ENCODE peak calls at places on chromosome 2, in four cellular contexts. S is choroid plexus epithelial cell, W is cardiac muscle cell, D is endothelial cell. G is an unnamed sample.

GRCh38 chr2:74039611-74040010 is 54.9 kb downstream of the TET3 start:
- DNase-seq in S (no peak), D (no peak), W (no peak), G (no peak)

GRCh38 chr2:67658820-67659219 is 261.7 kb downstream of the ETAA1 start:
- DNase-seq in S (no peak), D (no peak), W (no peak), G (no peak)

GRCh38 chr2:150621800-150622199 is 134.3 kb upstream of the RND3 start:
- DNase-seq in W (peak), S (peak), D (no peak), G (no peak)

GRCh38 chr2:109630441-109631425 is 16.6 kb downstream of the SOWAHC start:
- DNase-seq in W (no peak), S (no peak), D (no peak), G (no peak)

GRCh38 chr2:176297067-176297466 is 27.8 kb downstream of the MTX2 start:
- DNase-seq in S (no peak), W (no peak), D (no peak), G (no peak)

GRCh38 chr2:41160439-41160838 is 708.5 kb upstream of the SLC8A1 start:
- DNase-seq in S (peak), D (no peak), W (peak), G (no peak)

GRCh38 chr2:80454628-80455027 is 150.1 kb upstream of the LRRTM1 start:
- DNase-seq in W (no peak), D (no peak), S (no peak), G (no peak)

GRCh38 chr2:239156516-239157265 is 244.1 kb downstream of the HDAC4 start:
- DNase-seq in W (no peak), D (no peak), S (no peak), G (no peak)

GRCh38 chr2:233353101-233353768 is 1.1 kb upstream of the DGKD start:
- DNase-seq in W (no peak), S (no peak), D (no peak), G (no peak)

GRCh38 chr2:68747413-68747812 is 12.8 kb downstream of the ARHGAP25 start:
- DNase-seq in W (no peak), D (no peak), S (no peak), G (no peak)

GRCh38 chr2:238502956-238503791 is 76.4 kb downstream of the ASB1 start:
- DNase-seq in D (no peak), W (no peak), S (no peak), G (no peak)

GRCh38 chr2:150596071-150596470 is 108.6 kb upstream of the RND3 start:
- DNase-seq in S (peak), D (no peak), W (peak), G (no peak)

GRCh38 chr2:239429473-239430350 is 28.9 kb upstream of the HDAC4 start:
- DNase-seq in W (no peak), S (peak), D (no peak), G (no peak)

GRCh38 chr2:202118168-202118567 is 45.1 kb downstream of the KIAA2012 start:
- DNase-seq in S (no peak), D (no peak), W (no peak), G (no peak)

GRCh38 chr2:29229640-29230039 is 114.4 kb downstream of the CLIP4 start:
- DNase-seq in D (no peak), W (no peak), S (no peak), G (no peak)

GRCh38 chr2:102103992-102104871 is 38.3 kb upstream of the IL1R1 start:
- DNase-seq in D (no peak), S (peak), W (peak), G (peak)

GRCh38 chr2:179261161-179261825 is 3.3 kb downstream of the SESTD1 start:
- DNase-seq in S (no peak), D (no peak), W (no peak), G (no peak)

GRCh38 chr2:105610444-105611327 is 134.0 kb upstream of the NCK2 start:
- DNase-seq in S (no peak), D (no peak), W (peak), G (no peak)

GRCh38 chr2:172084734-172085459 is 410 bp upstream of the DLX1 start:
- DNase-seq in D (peak), W (peak), S (peak), G (peak)

GRCh38 chr2:129055242-129055641 is 736.6 kb upstream of the HS6ST1 start:
- DNase-seq in W (no peak), S (no peak), D (no peak), G (no peak)

GRCh38 chr2:84231474-84231873 is 227.6 kb downstream of the SUCLG1 start:
- DNase-seq in W (no peak), D (no peak), S (no peak), G (no peak)

GRCh38 chr2:40346535-40347354 is 105.1 kb downstream of the SLC8A1 start:
- DNase-seq in S (peak), W (peak), D (no peak), G (no peak)

GRCh38 chr2:47195149-47195548 is 40.0 kb upstream of the STPG4 start:
- DNase-seq in W (no peak), D (no peak), S (no peak), G (no peak)

GRCh38 chr2:160256511-160256910 is 56.4 kb upstream of the ITGB6 start:
- DNase-seq in W (no peak), D (no peak), S (no peak), G (no peak)

GRCh38 chr2:160266078-160266551 is 66.0 kb upstream of the ITGB6 start:
- DNase-seq in S (no peak), W (no peak), D (no peak), G (no peak)

GRCh38 chr2:160257015-160257741 is 57.1 kb upstream of the ITGB6 start:
- DNase-seq in W (no peak), S (no peak), D (no peak), G (no peak)

GRCh38 chr2:160257742-160258577 is 57.9 kb upstream of the ITGB6 start:
- DNase-seq in D (no peak), W (no peak), S (no peak), G (no peak)

GRCh38 chr2:160261731-160262130 is 61.7 kb upstream of the ITGB6 start:
- DNase-seq in S (no peak), D (no peak), W (no peak), G (no peak)
- TF ChIP-seq CTCF in S (no peak), D (no peak), W (no peak), G (no peak)

GRCh38 chr2:48723125-48723524 is 32.4 kb downstream of the LHCGR start:
- DNase-seq in D (no peak), W (peak), S (peak), G (no peak)

GRCh38 chr2:48724278-48724677 is 31.2 kb downstream of the LHCGR start:
- DNase-seq in D (no peak), S (no peak), W (no peak), G (no peak)

GRCh38 chr2:48727560-48727959 is 28.0 kb downstream of the LHCGR start:
- DNase-seq in D (no peak), W (peak), S (peak), G (no peak)

GRCh38 chr2:48728295-48728694 is 27.2 kb downstream of the LHCGR start:
- DNase-seq in W (no peak), D (no peak), S (no peak), G (no peak)

GRCh38 chr2:48725696-48726494 is 29.6 kb downstream of the LHCGR start:
- DNase-seq in W (no peak), D (no peak), S (no peak), G (no peak)
- TF ChIP-seq CTCF in W (no peak), D (no peak), S (peak), G (peak)

GRCh38 chr2:223311889-223312288 is 259.9 kb downstream of the KCNE4 start:
- DNase-seq in D (no peak), W (no peak), S (no peak), G (no peak)

DNA sequence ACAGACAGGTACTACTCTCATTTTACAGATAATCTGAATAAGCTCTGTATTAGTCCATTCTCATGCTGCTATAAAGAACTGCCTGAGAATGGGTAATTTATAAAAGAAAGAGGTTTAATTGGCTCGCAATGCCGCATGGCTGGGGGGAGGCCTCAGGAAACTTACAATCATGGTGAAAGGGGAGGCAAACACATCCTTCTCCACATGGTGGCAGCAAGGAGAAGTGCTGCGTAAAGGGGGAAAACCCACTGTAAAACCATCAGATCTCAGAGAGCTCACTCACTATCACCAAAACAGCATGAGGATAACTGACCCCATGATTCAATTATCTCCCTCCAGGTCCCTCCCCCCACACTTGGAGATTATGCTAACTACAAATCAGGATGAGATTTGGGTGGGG is 254.4 kb downstream of the KCNE4 start:
- DNase-seq in W (peak), S (peak), D (peak), G (no peak)
- TF ChIP-seq CTCF in W (peak), S (peak), D (peak), G (peak)

DNA sequence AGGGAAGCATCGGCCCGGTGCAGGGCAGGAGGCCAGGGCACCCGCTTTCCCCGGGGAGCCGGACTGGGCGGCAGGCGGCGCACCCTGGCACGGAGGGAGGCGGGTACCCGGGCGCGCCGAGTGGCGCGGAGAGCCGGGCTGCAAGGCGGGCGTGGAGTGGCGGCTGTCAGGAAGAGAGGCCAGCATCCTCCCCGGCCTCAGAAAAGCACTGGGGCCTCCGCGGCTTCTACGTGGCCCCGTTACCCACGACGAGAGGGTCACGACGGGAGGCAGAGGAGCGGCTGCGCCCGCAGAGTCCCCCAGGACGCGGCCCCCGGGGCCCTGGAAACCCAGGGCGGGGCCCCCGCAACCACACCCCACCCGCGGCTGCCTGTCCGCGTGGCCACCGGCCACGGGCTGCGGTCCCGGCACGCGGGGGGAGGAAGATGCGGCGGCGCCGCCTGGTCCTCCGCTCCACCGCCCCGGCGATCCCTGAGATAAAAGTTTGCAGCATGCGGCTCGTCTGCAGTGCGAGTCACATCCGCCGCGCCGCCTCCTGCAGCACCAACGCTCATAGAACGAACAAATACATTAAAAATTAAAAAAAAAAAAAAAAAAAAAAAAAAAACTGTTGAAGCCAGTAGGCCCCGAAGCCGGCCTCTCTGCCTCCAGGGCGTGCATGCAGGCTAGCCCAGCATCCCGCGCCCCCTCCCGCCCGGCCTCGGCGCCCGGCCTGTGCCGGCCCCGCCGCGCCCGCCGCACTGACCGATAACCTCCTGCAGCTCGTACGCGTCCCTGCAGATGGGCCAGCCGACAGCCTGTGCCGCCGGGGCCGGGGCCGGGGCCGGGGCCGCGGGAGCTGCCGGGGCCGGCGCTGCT is 683 bp downstream of the STK39 start:
- DNase-seq in S (peak), D (peak), W (peak), G (peak)
- TF ChIP-seq CTCF in S (no peak), D (no peak), W (peak), G (no peak)

DNA sequence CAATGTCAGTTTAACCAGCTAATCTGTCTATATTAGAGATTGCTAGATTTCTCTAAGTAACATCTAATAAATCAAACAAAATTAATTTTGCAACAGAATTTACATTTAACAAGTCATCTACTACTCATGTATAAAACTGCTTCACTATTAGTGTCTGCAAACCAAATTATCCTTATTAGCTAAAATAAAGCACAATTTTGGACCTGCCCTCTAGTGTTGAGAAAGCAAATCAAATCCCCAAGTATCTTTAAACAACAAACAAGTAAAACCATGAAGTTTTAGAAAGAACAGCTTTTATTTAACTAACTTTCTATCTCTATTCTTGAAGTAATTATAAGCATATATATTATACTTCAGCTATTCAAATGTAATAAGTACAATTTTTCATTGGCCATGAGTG is 113.1 kb upstream of the SP3 start:
- DNase-seq in D (no peak), W (peak), S (peak), G (no peak)
- TF ChIP-seq CTCF in D (peak), W (peak), S (peak), G (peak)

DNA sequence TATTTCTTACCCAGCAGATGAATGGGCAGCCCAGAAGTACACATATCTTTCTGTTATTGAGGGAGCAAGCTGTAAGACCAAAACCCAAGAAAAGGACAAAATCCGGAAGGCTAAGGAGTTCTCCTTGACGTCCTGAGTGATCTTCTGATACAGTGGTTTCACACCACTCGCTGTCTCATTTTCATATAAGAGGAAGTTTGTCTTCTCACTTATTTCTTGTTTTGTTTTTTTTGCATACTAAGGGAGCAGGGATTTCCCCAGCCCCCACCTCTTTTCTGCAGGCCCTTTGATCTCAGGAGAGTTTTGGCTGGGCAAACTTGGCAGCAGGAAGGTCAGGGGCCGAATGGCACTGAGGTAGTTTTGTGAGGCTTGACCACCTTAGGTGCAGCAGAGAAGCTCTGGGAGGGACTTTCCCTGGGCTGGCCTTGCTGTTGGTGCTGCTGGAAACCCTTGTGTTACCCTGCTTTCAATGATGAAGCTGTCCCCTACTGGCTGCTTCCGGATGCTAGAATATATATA is 13.3 kb downstream of the CHRNA1 start:
- DNase-seq in D (no peak), W (no peak), S (no peak), G (no peak)
- TF ChIP-seq CTCF in D (no peak), W (no peak), S (no peak), G (no peak)

GRCh38 chr2:191574232-191574631 is 103.7 kb upstream of the NABP1 start:
- DNase-seq in W (no peak), D (no peak), S (peak), G (no peak)
- TF ChIP-seq CTCF in W (no peak), D (no peak), S (no peak), G (no peak)

GRCh38 chr2:187654535-187654934 is 100.3 kb upstream of the TFPI start:
- DNase-seq in S (no peak), W (no peak), D (no peak), G (peak)

GRCh38 chr2:187655001-187655400 is 100.8 kb upstream of the TFPI start:
- DNase-seq in S (no peak), D (no peak), W (no peak), G (no peak)

GRCh38 chr2:187656123-187656522 is 101.9 kb upstream of the TFPI start:
- DNase-seq in D (no peak), W (no peak), S (no peak), G (no peak)

DNA sequence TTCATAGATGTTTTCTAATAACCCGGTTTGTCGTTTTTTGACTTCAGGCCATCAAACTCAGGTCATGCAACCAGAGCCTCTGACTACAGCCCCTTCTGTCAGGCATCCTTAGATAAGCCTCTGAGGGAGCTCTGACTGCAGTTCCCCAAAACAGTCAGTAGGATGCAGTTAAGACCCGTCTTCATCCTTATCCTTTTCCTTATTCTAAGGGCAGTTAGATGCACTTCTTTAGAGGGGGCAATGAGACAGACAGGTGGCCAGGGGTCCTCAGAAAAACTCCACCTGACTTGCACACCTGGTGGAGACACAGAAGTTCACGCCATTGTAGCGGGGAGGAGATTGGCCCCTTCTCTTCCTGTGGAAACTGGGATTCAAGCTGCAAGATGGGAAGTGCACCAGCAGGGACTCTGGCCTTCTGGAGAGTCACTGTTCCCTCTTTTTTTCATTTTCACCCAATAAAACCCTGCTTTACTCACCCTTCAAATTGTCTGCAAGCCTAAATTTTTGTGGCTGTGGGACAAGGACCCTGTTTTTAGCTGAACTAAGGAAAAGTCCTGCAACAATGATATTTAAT is 104.8 kb upstream of the TFPI start:
- DNase-seq in D (peak), S (peak), W (peak), G (no peak)
- TF ChIP-seq CTCF in D (peak), S (peak), W (peak), G (peak)

GRCh38 chr2:86487062-86487461 is 45.9 kb downstream of the KDM3A start:
- DNase-seq in W (no peak), D (no peak), S (no peak), G (no peak)
- TF ChIP-seq CTCF in W (no peak), D (no peak), S (no peak), G (no peak)

GRCh38 chr2:195575879-195576391 is 81.1 kb upstream of the SLC39A10 start:
- DNase-seq in W (peak), S (peak), D (no peak), G (no peak)
- TF ChIP-seq CTCF in W (no peak), S (peak), D (no peak), G (no peak)

G was measured in K562.